ENCODE peak calls at places on chromosomes 16 and 17, in nine cellular contexts. A is GM23338, K is A549, D is HCT116, C is Panc1, M is K562, S is SK-N-SH, L is HepG2, X is GM12878. I is an unnamed sample.

GRCh38 chr16:58574895-58575294 is 54.7 kb downstream of the CNOT1 start:
- DNase-seq in M (no peak), A (no peak), L (no peak), D (no peak), K (no peak), X (no peak), C (no peak), S (no peak), I (no peak)

GRCh38 chr17:57524790-57525543 is 220.1 kb downstream of the CCDC182 start:
- DNase-seq in D (no peak), K (no peak), C (no peak), M (no peak), A (no peak), S (no peak), X (no peak), L (peak; percentile 35), I (no peak)

GRCh38 chr17:3893720-3894116 is 865 bp upstream of the CAMKK1 start:
- DNase-seq in L (no peak), K (no peak), A (no peak), S (no peak), X (no peak), M (no peak), D (no peak), C (no peak), I (no peak)

GRCh38 chr16:10100829-10101228 is 81.4 kb downstream of the GRIN2A start:
- DNase-seq in C (no peak), L (no peak), D (no peak), A (no peak), X (no peak), K (no peak), S (no peak), M (no peak), I (no peak)

GRCh38 chr17:6548578-6549330 is 7.6 kb downstream of the PITPNM3 start:
- DNase-seq in K (no peak), X (peak; percentile 28), C (no peak), M (no peak), A (no peak), D (no peak), L (peak; percentile 53), S (no peak), I (no peak)

GRCh38 chr17:74822329-74823175 is 37.1 kb downstream of the GRIN2C start:
- DNase-seq in L (no peak), K (no peak), X (no peak), D (no peak), A (no peak), C (no peak), S (no peak), M (no peak), I (no peak)

GRCh38 chr17:76657505-76658386 is 14.2 kb upstream of the ST6GALNAC1 start:
- DNase-seq in C (no peak), X (no peak), D (no peak), K (no peak), L (no peak), A (no peak), S (no peak), M (no peak), I (no peak)

GRCh38 chr17:65231086-65231485 is 93.9 kb downstream of the RGS9 start:
- DNase-seq in D (peak; percentile 22), C (no peak), K (peak; percentile 28), A (peak; percentile 25), M (no peak), L (no peak), X (no peak), S (no peak), I (no peak)

GRCh38 chr17:67605259-67605912 is 112.3 kb upstream of the NOL11 start:
- DNase-seq in A (no peak), D (no peak), X (no peak), K (no peak), C (no peak), L (no peak), S (peak; percentile 77), M (no peak), I (no peak)

GRCh38 chr17:58320163-58320558 is 8.4 kb downstream of the TSPOAP1 start:
- DNase-seq in D (no peak), S (no peak), C (no peak), K (no peak), M (no peak), X (no peak), L (no peak), A (no peak), I (no peak)

GRCh38 chr17:47201168-47201567 is 8.0 kb upstream of the MYL4 start:
- DNase-seq in C (no peak), S (no peak), X (no peak), M (no peak), A (no peak), K (no peak), L (no peak), D (no peak), I (no peak)
- TF ChIP-seq REST in C (no peak), S (no peak), X (no peak), M (no peak), A (no peak), K (no peak), L (no peak), D (no peak), I (no peak)

GRCh38 chr16:15434079-15434424 is 336 bp upstream of the BMERB1 start:
- DNase-seq in D (no peak), M (no peak), X (no peak), L (no peak), K (no peak), C (no peak), A (no peak), S (no peak), I (no peak)

GRCh38 chr16:15440852-15441251 is 6.5 kb downstream of the BMERB1 start:
- DNase-seq in K (peak; percentile 86), C (no peak), A (no peak), S (no peak), D (no peak), L (no peak), M (no peak), X (no peak), I (no peak)

GRCh38 chr16:15434425-15435215 is at the start of gene BMERB1:
- DNase-seq in C (no peak), L (no peak), X (no peak), D (peak; percentile 12), M (no peak), A (peak; percentile 91), S (peak; percentile 94), K (peak; percentile 77), I (no peak)

GRCh38 chr16:15439102-15439501 is 4.7 kb downstream of the BMERB1 start:
- DNase-seq in L (no peak), C (no peak), M (no peak), A (no peak), K (no peak), X (no peak), D (no peak), S (no peak), I (no peak)

DNA sequence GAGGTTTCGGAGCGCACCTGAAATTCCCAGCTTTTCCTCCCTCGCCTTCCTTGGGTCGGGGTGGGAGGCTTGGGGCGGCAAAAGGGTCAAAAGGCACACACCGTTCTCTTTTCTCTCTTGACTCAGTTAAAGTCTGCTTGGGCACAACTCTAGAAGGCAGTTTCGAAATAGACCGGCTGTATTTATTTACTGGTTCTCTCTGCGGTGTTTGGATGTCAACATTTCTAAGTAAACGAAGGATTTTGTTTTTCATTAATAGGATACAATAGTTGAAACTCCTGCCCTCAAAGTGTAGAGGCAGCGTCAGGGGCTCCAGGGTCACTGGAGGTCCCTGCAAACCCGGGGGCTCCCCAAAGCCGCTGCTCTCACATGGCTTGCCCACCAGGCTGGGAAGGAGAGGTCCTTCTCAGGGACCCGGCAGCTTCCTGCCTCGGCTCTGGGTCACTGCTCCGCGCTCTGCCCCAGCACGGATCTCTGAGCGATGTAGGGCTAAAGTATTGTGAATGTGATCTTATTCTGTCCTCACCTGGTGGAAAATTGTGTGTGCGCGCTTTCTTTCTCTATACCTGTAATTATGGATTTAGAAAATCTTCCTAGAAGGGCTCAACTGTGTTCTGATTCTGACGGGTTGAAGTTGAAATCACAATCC is 952 bp downstream of the BMERB1 start:
- DNase-seq in A (peak; percentile 41), M (no peak), X (no peak), C (no peak), S (peak; percentile 47), K (no peak), D (no peak), L (no peak), I (no peak)
- TF ChIP-seq REST in A (no peak), M (no peak), X (no peak), C (no peak), S (no peak), K (no peak), D (no peak), L (no peak), I (no peak)

GRCh38 chr16:81564368-81565060 is 119.9 kb downstream of the CMIP start:
- DNase-seq in M (no peak), A (no peak), C (no peak), K (no peak), S (no peak), X (no peak), L (no peak), D (no peak), I (no peak)
- TF ChIP-seq REST in M (no peak), A (no peak), C (no peak), K (no peak), S (no peak), X (no peak), L (no peak), D (no peak), I (no peak)

GRCh38 chr16:84883301-84883700 is 63.5 kb downstream of the CRISPLD2 start:
- DNase-seq in S (no peak), X (no peak), K (no peak), M (no peak), C (no peak), D (no peak), L (no peak), A (no peak), I (no peak)

GRCh38 chr16:84878770-84879169 is 59.0 kb downstream of the CRISPLD2 start:
- DNase-seq in L (no peak), X (no peak), D (no peak), K (no peak), A (no peak), M (no peak), C (no peak), S (no peak), I (no peak)

GRCh38 chr16:84876873-84877606 is 57.3 kb downstream of the CRISPLD2 start:
- DNase-seq in X (no peak), A (peak; percentile 37), L (no peak), D (no peak), M (no peak), K (no peak), C (no peak), S (no peak), I (no peak)

GRCh38 chr16:84881702-84882521 is 62.1 kb downstream of the CRISPLD2 start:
- DNase-seq in L (peak; percentile 43), M (peak; percentile 72), A (no peak), D (no peak), S (peak; percentile 55), C (no peak), X (no peak), K (peak; percentile 67), I (no peak)

GRCh38 chr16:84879569-84880487 is 60.0 kb downstream of the CRISPLD2 start:
- DNase-seq in D (peak; percentile 38), A (no peak), K (peak; percentile 42), C (no peak), M (peak; percentile 97), L (no peak), X (no peak), S (no peak), I (no peak)
- TF ChIP-seq REST in D (no peak), A (no peak), K (no peak), C (no peak), M (no peak), L (no peak), X (no peak), S (no peak), I (no peak)